ENCODE peak calls at places on chromosomes 7 and 10, in six cellular contexts. N is neuronal stem cell, R is mesendoderm, M is H1, D is H9, O is mesenchymal stem cell. I is an unnamed sample.

GRCh38 chr10:106424076-106424475 is 740.4 kb downstream of the SORCS1 start:
- DNase-seq in N (no peak), R (no peak), M (no peak), D (no peak), O (peak; percentile 59), I (peak; percentile 96)

GRCh38 chr7:99000196-99000903 is 122.0 kb downstream of the TRRAP start:
- DNase-seq in N (no peak), R (no peak), M (no peak), D (no peak), O (no peak), I (no peak)

GRCh38 chr10:113326160-113327111 is 226.4 kb upstream of the HABP2 start:
- DNase-seq in N (peak; percentile 15), R (peak; percentile 96), M (no peak), D (peak; percentile 39), O (peak; percentile 93), I (peak; percentile 81)

GRCh38 chr7:54783952-54784351 is 24.9 kb upstream of the SEC61G start:
- DNase-seq in N (no peak), R (no peak), M (no peak), D (no peak), O (no peak), I (no peak)

GRCh38 chr7:32204361-32205018 is 134.3 kb upstream of the PDE1C start:
- DNase-seq in N (peak; percentile 54), R (peak; percentile 88), M (peak; percentile 56), D (peak; percentile 70), O (peak; percentile 88), I (peak; percentile 77)

GRCh38 chr10:10927608-10928007 is 90.1 kb upstream of the CELF2 start:
- DNase-seq in N (no peak), R (no peak), M (no peak), D (no peak), O (no peak), I (no peak)

GRCh38 chr7:49783446-49783845 is 10.0 kb downstream of the VWC2 start:
- DNase-seq in N (no peak), R (no peak), M (no peak), D (no peak), O (no peak), I (no peak)

GRCh38 chr7:104240400-104240799 is 32.6 kb upstream of the ORC5 start:
- DNase-seq in N (no peak), R (no peak), M (no peak), D (no peak), O (no peak), I (no peak)

GRCh38 chr10:119723624-119724023 is 2.2 kb upstream of the INPP5F start:
- DNase-seq in N (no peak), R (no peak), M (no peak), D (no peak), O (no peak), I (no peak)

GRCh38 chr10:73837072-73837471 is 25.7 kb upstream of the NDST2 start:
- DNase-seq in N (no peak), R (no peak), M (no peak), D (no peak), O (peak; percentile 53), I (peak; percentile 81)

GRCh38 chr10:12186324-12186723 is 9.4 kb downstream of the NUDT5 start:
- DNase-seq in N (no peak), R (no peak), M (no peak), D (no peak), O (no peak), I (no peak)

GRCh38 chr10:29736325-29737208 is 101.8 kb upstream of the SVIL start:
- DNase-seq in N (peak; percentile 58), R (peak; percentile 79), M (peak; percentile 74), D (peak; percentile 68), O (peak; percentile 72), I (peak; percentile 55)

GRCh38 chr10:3398825-3399646 is 226.5 kb upstream of the PITRM1 start:
- DNase-seq in N (no peak), R (no peak), M (no peak), D (no peak), O (no peak), I (no peak)

GRCh38 chr10:48542471-48543210 is 62.2 kb downstream of the ARHGAP22 start:
- DNase-seq in N (no peak), R (no peak), M (no peak), D (peak; percentile 37), O (no peak), I (no peak)

GRCh38 chr10:122494833-122495232 is 33.5 kb downstream of the HTRA1 start:
- DNase-seq in N (no peak), R (no peak), M (no peak), D (no peak), O (peak; percentile 78), I (peak; percentile 75)

GRCh38 chr10:132266594-132267161 is 41.1 kb downstream of the STK32C start:
- DNase-seq in N (no peak), R (no peak), M (no peak), D (no peak), O (no peak), I (no peak)

GRCh38 chr7:113402005-113402404 is 283.7 kb upstream of the SMIM30 start:
- DNase-seq in N (no peak), R (no peak), M (no peak), D (no peak), O (no peak), I (no peak)

GRCh38 chr7:1503390-1503789 is 799 bp downstream of the INTS1 start:
- DNase-seq in N (no peak), R (no peak), M (no peak), D (no peak), O (no peak), I (no peak)

GRCh38 chr7:105350906-105351305 is 37.8 kb downstream of the SRPK2 start:
- DNase-seq in N (no peak), R (no peak), M (no peak), D (no peak), O (no peak), I (no peak)

GRCh38 chr7:105346593-105347322 is 42.0 kb downstream of the SRPK2 start:
- DNase-seq in N (no peak), R (no peak), M (no peak), D (no peak), O (no peak), I (no peak)

GRCh38 chr7:105345003-105345402 is 43.7 kb downstream of the SRPK2 start:
- DNase-seq in N (no peak), R (no peak), M (peak; percentile 37), D (no peak), O (no peak), I (no peak)

GRCh38 chr7:105346138-105346537 is 42.6 kb downstream of the SRPK2 start:
- DNase-seq in N (no peak), R (no peak), M (no peak), D (no peak), O (no peak), I (no peak)

DNA sequence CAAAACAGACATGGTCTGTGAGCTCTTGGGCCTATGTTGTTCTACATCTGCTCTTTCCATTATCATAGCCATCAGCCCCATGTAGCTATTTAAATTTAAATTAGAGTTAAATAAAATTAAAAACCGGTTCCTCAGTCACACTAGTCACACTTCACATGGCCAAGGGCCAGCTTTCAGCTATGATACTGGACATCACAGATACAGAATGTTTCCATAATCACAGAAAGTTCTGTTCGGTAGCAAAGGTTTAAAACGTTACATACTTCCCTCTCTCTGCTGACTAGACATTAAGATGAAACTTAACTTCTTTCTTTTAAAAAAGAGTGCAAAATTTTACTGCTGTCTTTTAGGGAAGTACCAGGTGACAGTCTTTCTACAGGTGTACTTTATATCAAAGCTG is 43.0 kb downstream of the SRPK2 start:
- DNase-seq in N (no peak), R (no peak), M (no peak), D (no peak), O (no peak), I (no peak)
- H2BK15ac ChIP-seq in N (no peak overlapping the region), R (no peak overlapping the region), M (no peak overlapping the region), D (no peak overlapping the region), O (no peak overlapping the region), I (no peak overlapping the region)

GRCh38 chr7:19108985-19109946 is 8.2 kb downstream of the TWIST1 start:
- DNase-seq in N (no peak), R (no peak), M (no peak), D (no peak), O (no peak), I (no peak)
- H2BK15ac ChIP-seq in N (no peak overlapping the region), R (no peak overlapping the region), M (peak overlapping the region; percentile 55), D (no peak overlapping the region), O (no peak overlapping the region), I (no peak overlapping the region)

GRCh38 chr7:122689346-122690109 is 9.4 kb downstream of the RNF133 start:
- DNase-seq in N (no peak), R (no peak), M (no peak), D (no peak), O (no peak), I (no peak)
- H2BK15ac ChIP-seq in N (no peak overlapping the region), R (no peak overlapping the region), M (peak overlapping the region; percentile 21), D (no peak overlapping the region), O (no peak overlapping the region), I (no peak overlapping the region)

GRCh38 chr10:51023611-51024010 is 50.7 kb upstream of the PRKG1 start:
- DNase-seq in N (no peak), R (no peak), M (no peak), D (no peak), O (no peak), I (peak; percentile 6)

GRCh38 chr10:51020175-51020574 is 54.1 kb upstream of the PRKG1 start:
- DNase-seq in N (no peak), R (no peak), M (no peak), D (no peak), O (no peak), I (no peak)

DNA sequence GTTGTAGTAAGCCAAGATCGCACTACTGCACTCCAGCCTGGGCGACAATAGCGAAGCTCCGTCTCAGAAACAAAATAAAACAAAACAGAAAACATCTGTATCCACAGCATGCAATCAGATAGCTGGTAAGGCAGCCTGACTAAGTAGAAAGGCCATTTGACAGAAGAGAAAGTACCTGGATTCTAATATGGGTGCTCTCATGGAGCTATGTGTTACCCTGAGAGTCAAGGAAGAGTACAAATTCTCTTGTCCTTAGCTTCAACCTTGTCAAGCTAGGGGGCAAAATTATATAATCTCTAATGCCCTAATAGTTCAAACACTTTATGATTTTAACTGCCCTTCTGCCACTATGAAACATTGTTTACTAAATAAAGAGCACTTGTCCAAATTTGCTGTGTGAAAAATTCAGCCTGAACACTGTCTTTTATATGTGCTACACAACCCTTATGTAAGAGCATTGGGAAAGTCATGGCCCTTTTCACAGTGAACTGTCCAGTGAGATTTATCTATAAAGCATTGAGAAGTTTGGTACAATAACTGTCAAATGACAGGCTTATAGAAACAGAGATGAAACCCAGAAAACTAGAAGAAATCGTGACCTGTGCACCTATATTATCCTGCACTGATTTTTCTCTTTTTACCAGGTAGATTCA is 51.2 kb upstream of the PRKG1 start:
- DNase-seq in N (no peak), R (no peak), M (no peak), D (no peak), O (no peak), I (no peak)
- H2BK15ac ChIP-seq in N (no peak overlapping the region), R (no peak overlapping the region), M (no peak overlapping the region), D (no peak overlapping the region), O (no peak overlapping the region), I (no peak overlapping the region)

I was measured in IMR-90.